ENCODE peak calls at places on chromosomes 4 and X, in four cellular contexts. U, L, P and I are unnamed samples.
A peak's percentile ranks its signal among the peaks of the same experiment; 100 is the strongest.

GRCh38 chr4:112526061-112526460 is 10.1 kb upstream of the NEUROG2 start:
- DNase-seq in U (no peak), P (no peak), L (peak; percentile 56), I (no peak)

GRCh38 chrX:37818031-37818430 is 29.3 kb downstream of the DYNLT3 start:
- DNase-seq in L (no peak), U (no peak), P (no peak), I (no peak)

GRCh38 chr4:135532132-135532531 is 1330.5 kb upstream of the PABPC4L start:
- DNase-seq in L (no peak), P (no peak), U (no peak), I (no peak)

GRCh38 chr4:56762484-56763250 is 58.8 kb downstream of the SPINK2 start:
- DNase-seq in L (no peak), U (no peak), P (peak; percentile 15), I (no peak)

GRCh38 chrX:24662344-24662743 is 15.2 kb upstream of the PCYT1B start:
- DNase-seq in L (no peak), P (no peak), U (no peak), I (no peak)

GRCh38 chrX:111511477-111511876 is at the start of gene SERTM2:
- DNase-seq in U (peak; percentile 23), P (peak; percentile 46), L (no peak), I (no peak)

GRCh38 chr4:3368841-3369760 is 72.7 kb upstream of the HGFAC start:
- DNase-seq in L (no peak), U (peak; percentile 16), P (peak; percentile 40), I (no peak)

GRCh38 chr4:55173580-55173979 is 48.2 kb upstream of the KDR start:
- DNase-seq in U (no peak), L (peak; percentile 33), P (no peak), I (no peak)

GRCh38 chr4:31169851-31170250 is 449.7 kb downstream of the PCDH7 start:
- DNase-seq in P (peak; percentile 8), L (no peak), U (no peak), I (no peak)

GRCh38 chrX:125150231-125150630 is 169.4 kb upstream of the TEX13C start:
- DNase-seq in U (no peak), L (peak; percentile 3), P (no peak), I (no peak)

GRCh38 chr4:8610858-8611610 is 18.5 kb downstream of the CPZ start:
- DNase-seq in P (no peak), L (no peak), U (no peak), I (no peak)

GRCh38 chr4:183107891-183108459 is 8.9 kb downstream of the WWC2 start:
- DNase-seq in P (no peak), U (no peak), L (no peak), I (no peak)

GRCh38 chr4:81031389-81032173 is 1.1 kb downstream of the BMP3 start:
- DNase-seq in U (no peak), L (no peak), P (peak; percentile 56), I (no peak)

GRCh38 chr4:22471999-22472434 is 43.8 kb downstream of the ADGRA3 start:
- DNase-seq in L (no peak), U (no peak), P (no peak), I (no peak)

GRCh38 chrX:106894392-106894909 is 8.7 kb downstream of the RIPPLY1 start:
- DNase-seq in U (peak; percentile 46), L (peak; percentile 59), P (peak; percentile 81), I (peak; percentile 30)

GRCh38 chr4:127783026-127783769 is 1.1 kb downstream of the HSPA4L start:
- DNase-seq in U (peak; percentile 54), P (peak; percentile 53), L (peak; percentile 42), I (no peak)

GRCh38 chrX:75067931-75068330 is 88.2 kb downstream of the ABCB7 start:
- DNase-seq in L (no peak), P (no peak), U (no peak), I (no peak)

GRCh38 chr4:110195561-110196205 is 2.7 kb downstream of the ELOVL6 start:
- DNase-seq in L (no peak), P (no peak), U (no peak), I (peak; percentile 23)

GRCh38 chr4:110196206-110196870 is 2.1 kb downstream of the ELOVL6 start:
- DNase-seq in L (peak; percentile 60), U (peak; percentile 23), P (peak; percentile 79), I (peak; percentile 43)

GRCh38 chr4:110198472-110199419 is at the start of gene ELOVL6:
- DNase-seq in P (peak; percentile 93), L (peak; percentile 66), U (peak; percentile 55), I (peak; percentile 8)

GRCh38 chr4:110196871-110197420 is 1.5 kb downstream of the ELOVL6 start:
- DNase-seq in P (peak; percentile 79), L (peak; percentile 67), U (peak; percentile 40), I (peak; percentile 42)

GRCh38 chr4:110197421-110198398 is 705 bp downstream of the ELOVL6 start:
- DNase-seq in P (peak; percentile 58), U (peak; percentile 31), L (peak; percentile 52), I (peak; percentile 46)
- H3K4me1 ChIP-seq in P (peaks cover 50% of the 10 kb centered on the region), U (no peaks in the 10 kb centered on the region), L (peaks cover 11% of the 10 kb centered on the region), I (peaks cover 24% of the 10 kb centered on the region)

DNA sequence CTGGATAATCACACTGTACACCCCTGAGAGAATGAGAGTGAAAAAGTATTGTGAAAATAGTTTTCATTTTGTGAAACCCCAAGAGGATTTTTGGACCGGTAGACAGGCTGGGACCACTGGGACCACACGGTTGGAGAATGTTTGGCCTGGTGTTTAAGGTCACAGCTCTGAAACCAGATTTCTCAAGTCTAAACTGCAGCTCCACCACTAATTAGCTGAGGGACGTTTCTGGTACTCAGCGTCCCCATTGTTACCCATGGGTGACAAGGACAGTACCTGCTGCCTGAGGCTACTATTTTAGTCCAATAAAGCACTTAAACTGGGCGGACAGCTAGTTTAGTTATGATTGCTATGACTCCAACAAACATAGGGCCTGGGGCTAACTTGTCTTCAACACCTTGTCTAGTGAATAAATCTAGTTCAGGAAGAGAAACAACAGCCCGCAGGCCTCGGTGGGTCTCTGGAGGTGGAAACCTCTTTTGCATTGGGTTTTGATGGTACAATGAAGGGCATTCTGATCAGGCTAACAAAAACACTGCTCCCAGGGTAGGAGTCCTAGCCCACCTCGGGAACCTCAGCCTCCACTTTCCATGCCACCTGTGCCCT is 509 bp upstream of the USP11 start:
- DNase-seq in P (no peak), U (no peak), L (no peak), I (no peak)
- H3K4me3 ChIP-seq in P (peak overlapping the region; percentile 98), U (peak overlapping the region; percentile 90), L (peak overlapping the region; percentile 69), I (peak overlapping the region; percentile 71)

GRCh38 chr4:184265566-184266351 is 48.1 kb upstream of the ENPP6 start:
- DNase-seq in L (peak; percentile 50), U (no peak), P (no peak), I (no peak)

GRCh38 chr4:184269879-184270430 is 52.3 kb upstream of the ENPP6 start:
- DNase-seq in P (no peak), U (no peak), L (no peak), I (no peak)

GRCh38 chr4:184267673-184268573 is 50.2 kb upstream of the ENPP6 start:
- DNase-seq in U (no peak), L (peak; percentile 78), P (no peak), I (peak; percentile 73)

GRCh38 chr4:184268574-184269160 is 51.0 kb upstream of the ENPP6 start:
- DNase-seq in P (no peak), U (no peak), L (no peak), I (no peak)

DNA sequence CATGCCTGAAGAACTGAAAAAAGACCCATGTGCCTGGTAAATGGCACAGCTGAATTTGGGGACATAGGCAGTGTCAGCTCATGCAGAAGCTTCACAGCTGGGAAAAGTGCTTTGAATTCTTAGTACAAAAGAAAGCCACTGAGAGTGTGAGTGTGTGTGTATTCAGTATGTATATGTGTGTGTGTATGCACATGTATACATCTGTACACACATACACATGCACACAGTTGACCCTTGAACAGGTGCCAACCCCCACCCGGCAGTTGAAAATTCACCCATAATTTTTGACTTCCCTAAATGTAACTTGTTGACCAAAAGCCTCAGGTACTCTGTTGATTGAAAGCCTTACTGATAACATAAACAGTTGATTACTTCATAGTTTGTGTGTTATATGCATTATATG is 49.5 kb upstream of the ENPP6 start:
- DNase-seq in P (no peak), U (no peak), L (peak; percentile 16), I (no peak)
- H3K4me1 ChIP-seq in P (peaks cover 8% of the 10 kb centered on the region), U (no peaks in the 10 kb centered on the region), L (peaks cover 25% of the 10 kb centered on the region), I (peaks cover 20% of the 10 kb centered on the region)

GRCh38 chr4:70721747-70722146 is at the start of gene RUFY3:
- DNase-seq in P (peak; percentile 48), U (peak; percentile 69), L (no peak), I (no peak)
- H3K4me3 ChIP-seq in P (peak within 1 kb of the TSS; percentile 0), U (peak within 1 kb of the TSS; percentile 38), L (no peak within 1 kb of the TSS), I (no peak within 1 kb of the TSS)

DNA sequence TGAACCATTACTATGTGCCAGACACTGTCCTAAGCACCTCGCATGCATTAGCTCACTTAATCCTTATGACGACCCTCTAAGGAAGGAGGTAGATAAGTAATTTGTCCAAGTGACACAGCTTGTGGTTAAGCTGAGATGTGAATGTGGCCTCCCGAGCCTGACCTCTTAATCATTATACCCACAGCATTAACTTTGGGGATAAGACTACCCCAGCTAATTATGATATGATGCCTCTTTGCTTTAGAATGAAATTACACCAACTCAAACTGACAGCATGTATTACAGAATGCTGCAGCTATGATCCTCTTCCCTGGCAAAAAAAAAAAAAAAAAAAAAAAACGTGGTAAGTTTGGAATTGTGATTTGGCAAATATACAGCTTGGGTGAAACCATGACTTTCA is 53.5 kb downstream of the APBB2 start:
- DNase-seq in L (no peak), P (no peak), U (no peak), I (no peak)
- H3K4me1 ChIP-seq in L (peaks cover 31% of the 10 kb centered on the region), P (no peaks in the 10 kb centered on the region), U (peaks cover 5% of the 10 kb centered on the region), I (no peaks in the 10 kb centered on the region)

GRCh38 chrX:72028701-72029470 is 102.8 kb downstream of the RTL5 start:
- DNase-seq in L (no peak), U (no peak), P (no peak), I (no peak)
- H3K4me3 ChIP-seq in L (no peak overlapping the region), U (no peak overlapping the region), P (no peak overlapping the region), I (no peak overlapping the region)

GRCh38 chr4:169098969-169099685 is 89.1 kb upstream of the CBR4 start:
- DNase-seq in U (no peak), P (no peak), L (no peak), I (no peak)
- H3K4me1 ChIP-seq in U (no peaks in the 10 kb centered on the region), P (peaks cover 40% of the 10 kb centered on the region), L (peaks cover 4% of the 10 kb centered on the region), I (no peaks in the 10 kb centered on the region)

GRCh38 chrX:51395807-51396728 is 63.4 kb downstream of the NUDT10 start:
- DNase-seq in L (peak; percentile 4), P (no peak), U (peak; percentile 22), I (peak; percentile 75)
- H3K4me3 ChIP-seq in L (peak overlapping the region; percentile 23), P (no peak overlapping the region), U (peak overlapping the region; percentile 30), I (peak overlapping the region; percentile 70)

GRCh38 chr4:128861856-128862518 is 52.5 kb downstream of the JADE1 start:
- DNase-seq in L (no peak), U (no peak), P (no peak), I (no peak)
- H3K4me1 ChIP-seq in L (no peaks in the 10 kb centered on the region), U (peaks cover 3% of the 10 kb centered on the region), P (peaks cover 11% of the 10 kb centered on the region), I (peaks cover 23% of the 10 kb centered on the region)

GRCh38 chrX:150567645-150568319 is 639 bp upstream of the MTM1 start:
- DNase-seq in L (no peak), P (peak; percentile 19), U (no peak), I (no peak)
- H3K4me3 ChIP-seq in L (peak overlapping the region; percentile 16), P (no peak overlapping the region), U (no peak overlapping the region), I (no peak overlapping the region)